ENCODE peak calls at places on chromosome 16, in seven cellular contexts. I is IMR-90, C is H9, B is mesendoderm, G is H1, P is mesenchymal stem cell, T is trophoblast cell. Q is an unnamed sample.

GRCh38 chr16:19346335-19346922 is 60.9 kb downstream of the CLEC19A start:
- DNase-seq in G (no peak), T (no peak), B (no peak), P (no peak), C (no peak), I (no peak), Q (no peak)

GRCh38 chr16:50154369-50154947 is 1.4 kb downstream of the TENT4B start:
- DNase-seq in G (no peak), I (no peak), C (no peak), P (no peak), T (no peak), B (peak; percentile 19), Q (no peak)

GRCh38 chr16:20242568-20243240 is 84.6 kb downstream of the GP2 start:
- DNase-seq in P (no peak), T (no peak), B (no peak), G (no peak), I (no peak), C (no peak), Q (no peak)

GRCh38 chr16:17241264-17241835 is 229.4 kb downstream of the XYLT1 start:
- DNase-seq in I (no peak), T (no peak), C (no peak), P (no peak), B (no peak), G (no peak), Q (no peak)

GRCh38 chr16:15955425-15955824 is 6.0 kb downstream of the ABCC1 start:
- DNase-seq in G (no peak), C (no peak), I (no peak), P (no peak), B (no peak), T (no peak), Q (no peak)

GRCh38 chr16:83115491-83116232 is 488.9 kb downstream of the CDH13 start:
- DNase-seq in I (no peak), P (no peak), C (no peak), B (no peak), T (no peak), G (no peak), Q (no peak)

GRCh38 chr16:56609463-56609921 is 1.1 kb downstream of the MT2A start:
- DNase-seq in B (no peak), G (no peak), T (peak; percentile 28), I (peak; percentile 92), P (peak; percentile 98), C (no peak), Q (no peak)

GRCh38 chr16:79009911-79010310 is 590.6 kb downstream of the MAF start:
- DNase-seq in P (no peak), B (no peak), G (no peak), T (no peak), I (no peak), C (no peak), Q (no peak)

GRCh38 chr16:75380870-75381269 is 52.4 kb downstream of the CFDP1 start:
- DNase-seq in C (no peak), G (no peak), T (no peak), P (peak; percentile 55), I (peak; percentile 79), B (no peak), Q (no peak)

GRCh38 chr16:49664221-49665215 is 191.4 kb downstream of the ZNF423 start:
- DNase-seq in B (no peak), T (no peak), G (no peak), I (no peak), P (no peak), C (no peak), Q (no peak)

GRCh38 chr16:17149904-17150483 is 320.8 kb downstream of the XYLT1 start:
- DNase-seq in C (no peak), P (no peak), G (no peak), T (no peak), I (no peak), B (peak; percentile 44), Q (peak; percentile 46)

GRCh38 chr16:4116328-4117249 is at the start of gene ADCY9:
- DNase-seq in B (peak; percentile 86), P (peak; percentile 74), G (no peak), T (peak; percentile 40), I (peak; percentile 73), C (peak; percentile 80), Q (peak; percentile 85)

GRCh38 chr16:14961405-14962186 is 13.2 kb upstream of the PDXDC1 start:
- DNase-seq in T (no peak), B (no peak), I (no peak), G (no peak), P (no peak), C (no peak), Q (no peak)

GRCh38 chr16:27839419-27839818 is 224.1 kb downstream of the GSG1L start:
- DNase-seq in I (peak; percentile 7), P (peak; percentile 2), B (peak; percentile 48), C (peak; percentile 5), T (peak; percentile 89), G (no peak), Q (no peak)

GRCh38 chr16:53714080-53715050 is 10.4 kb downstream of the FTO start:
- DNase-seq in B (peak; percentile 43), T (no peak), C (no peak), P (no peak), G (no peak), I (no peak), Q (no peak)

GRCh38 chr16:25012525-25012991 is 2.6 kb downstream of the ARHGAP17 start:
- DNase-seq in P (peak; percentile 90), G (no peak), B (no peak), I (peak; percentile 76), T (peak; percentile 22), C (no peak), Q (no peak)

GRCh38 chr16:73058616-73059409 is 10.9 kb upstream of the ZFHX3 start:
- DNase-seq in I (peak; percentile 43), T (no peak), G (no peak), B (peak; percentile 72), P (peak; percentile 60), C (no peak), Q (peak; percentile 77)

GRCh38 chr16:81684242-81684837 is 94.8 kb upstream of the PLCG2 start:
- DNase-seq in P (no peak), T (no peak), B (no peak), I (no peak), G (no peak), C (no peak), Q (no peak)

GRCh38 chr16:20995711-20996110 is 95.1 kb downstream of the LYRM1 start:
- DNase-seq in B (no peak), T (no peak), I (no peak), P (no peak), G (no peak), C (no peak), Q (no peak)

GRCh38 chr16:53952215-53953208 is 248.6 kb downstream of the FTO start:
- DNase-seq in C (no peak), B (no peak), T (no peak), P (peak; percentile 66), I (peak; percentile 52), G (no peak), Q (no peak)

GRCh38 chr16:27768651-27769270 is 218.8 kb downstream of the KATNIP start:
- DNase-seq in C (no peak), I (no peak), G (no peak), P (no peak), T (no peak), B (no peak), Q (no peak)

GRCh38 chr16:73753931-73754330 is 542.7 kb upstream of the PSMD7 start:
- DNase-seq in C (no peak), B (no peak), G (no peak), I (no peak), T (no peak), P (no peak), Q (no peak)

GRCh38 chr16:65829076-65829475 is 537.4 kb upstream of the CDH5 start:
- DNase-seq in G (no peak), T (no peak), I (no peak), B (no peak), P (no peak), C (no peak), Q (no peak)
- H3K9ac ChIP-seq in G (no peak overlapping the region), T (no peak overlapping the region), I (no peak overlapping the region), B (no peak overlapping the region), P (no peak overlapping the region), C (no peak overlapping the region), Q (no peak overlapping the region)

GRCh38 chr16:64051826-64052225 is 1070.0 kb downstream of the CDH11 start:
- DNase-seq in I (no peak), G (no peak), P (peak; percentile 34), C (no peak), T (no peak), B (peak; percentile 47), Q (peak; percentile 4)

GRCh38 chr16:64047207-64047606 is 1074.7 kb downstream of the CDH11 start:
- DNase-seq in P (no peak), G (no peak), T (no peak), C (no peak), I (no peak), B (no peak), Q (no peak)

DNA sequence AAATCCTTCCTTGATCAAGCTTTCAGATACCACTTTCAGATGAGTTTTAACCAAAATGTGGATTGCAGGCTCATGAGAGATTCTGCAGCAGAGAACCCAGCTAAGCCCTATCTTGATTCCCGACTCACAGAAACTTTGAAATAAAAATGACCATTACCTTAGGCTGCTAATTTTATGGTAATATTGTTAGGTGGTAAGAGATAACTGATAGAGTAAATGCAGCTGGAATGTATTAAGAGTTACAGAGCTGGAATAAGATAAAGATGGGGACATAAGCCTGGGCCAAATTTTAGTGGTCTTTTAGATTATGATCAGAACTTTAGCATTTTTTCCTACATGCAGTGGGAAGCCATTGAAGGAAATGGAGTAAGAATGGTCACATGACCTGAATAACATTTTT is 1074.0 kb downstream of the CDH11 start:
- DNase-seq in B (peak; percentile 16), C (no peak), P (no peak), I (no peak), T (no peak), G (no peak), Q (no peak)
- H4K8ac ChIP-seq in B (no peak overlapping the region), C (no peak overlapping the region), P (no peak overlapping the region), I (no peak overlapping the region), T (no peak overlapping the region), G (no peak overlapping the region), Q (no peak overlapping the region)

GRCh38 chr16:12062343-12063003 is 85.9 kb downstream of the SNX29 start:
- DNase-seq in P (peak; percentile 85), T (peak; percentile 36), C (no peak), G (no peak), B (peak; percentile 22), I (peak; percentile 72), Q (no peak)
- H3K9ac ChIP-seq in P (peak overlapping the region; percentile 73), T (no peak overlapping the region), C (no peak overlapping the region), G (no peak overlapping the region), B (no peak overlapping the region), I (no peak overlapping the region), Q (no peak overlapping the region)

DNA sequence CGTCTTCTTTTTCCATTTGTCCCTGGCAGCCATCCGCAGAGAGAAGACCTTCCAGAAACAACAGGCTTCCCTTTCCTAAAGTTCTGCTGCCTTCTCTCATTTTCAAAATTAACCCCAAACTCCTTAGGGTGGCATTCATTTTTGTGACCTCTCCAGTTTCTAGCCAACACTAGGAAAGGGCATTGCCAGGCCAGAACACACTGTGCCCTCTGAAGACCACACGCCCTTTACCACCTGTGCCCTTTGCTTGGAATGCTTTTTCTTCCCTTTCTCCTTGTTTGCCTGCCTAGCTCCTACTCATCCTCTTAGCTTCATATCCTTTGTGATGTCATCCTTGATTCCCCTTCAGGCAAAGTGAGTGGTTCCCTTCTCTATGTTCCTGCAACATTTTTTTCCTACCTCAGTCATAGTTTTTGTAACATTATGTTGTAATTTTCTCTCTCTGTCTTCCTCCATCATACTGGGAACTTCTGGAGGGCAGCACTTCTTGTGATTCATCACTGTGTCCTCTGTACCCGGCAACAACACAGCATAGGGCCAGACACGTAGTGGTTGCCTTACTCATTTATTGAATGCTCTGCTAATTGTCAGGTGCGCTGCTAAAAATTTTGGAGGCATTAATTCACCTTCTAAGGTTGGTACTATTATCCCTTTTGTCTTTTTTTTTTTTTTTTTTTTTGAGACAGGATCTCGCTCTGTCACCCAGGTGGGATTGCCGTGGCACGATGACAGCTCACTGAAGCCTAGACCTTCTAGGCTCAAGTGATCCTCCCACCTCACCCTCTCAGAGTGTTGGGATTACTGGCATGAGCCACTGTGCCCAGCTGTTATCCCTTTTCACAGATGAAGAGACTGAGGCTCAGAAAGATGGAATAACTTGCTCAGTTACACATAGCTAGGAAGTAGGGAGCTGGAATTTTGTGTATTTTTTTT is 1.0 kb downstream of the KAT8 start:
- DNase-seq in T (peak; percentile 87), P (peak; percentile 92), B (no peak), G (no peak), C (no peak), I (peak; percentile 81), Q (no peak)
- H4K8ac ChIP-seq in T (peak overlapping the region; percentile 92), P (no peak overlapping the region), B (no peak overlapping the region), G (no peak overlapping the region), C (no peak overlapping the region), I (peak overlapping the region; percentile 82), Q (no peak overlapping the region)

Q was measured in neuronal stem cell.